ENCODE peak calls at places on chromosomes 11 and 22, in ten cellular contexts. One of them, this sample, is unnamed.

GRCh38 chr22:19818264-19819208 is 36.1 kb downstream of the GNB1L start:
- DNase-seq in AG04450: no peak
- DNase-seq in foreskin fibroblast: no peak
- DNase-seq in psoas muscle: no peak
- DNase-seq in left ventricle myocardium inferior: no peak
- DNase-seq in GM10248: no peak
- DNase-seq in kidney epithelial cell: no peak
- DNase-seq in type B pancreatic cell: no peak
- DNase-seq in SK-N-SH: peak; percentile 30
- DNase-seq in endothelial cell: peak; percentile 1
- DNase-seq in this sample: no peak

GRCh38 chr11:94885133-94885532 is 88.2 kb downstream of the CWC15 start:
- DNase-seq in left ventricle myocardium inferior: no peak
- DNase-seq in type B pancreatic cell: no peak
- DNase-seq in psoas muscle: no peak
- DNase-seq in GM10248: peak; percentile 13
- DNase-seq in kidney epithelial cell: peak; percentile 68
- DNase-seq in AG04450: no peak
- DNase-seq in foreskin fibroblast: no peak
- DNase-seq in SK-N-SH: no peak
- DNase-seq in endothelial cell: no peak
- DNase-seq in this sample: peak; percentile 26

GRCh38 chr11:46659908-46660307 is 40.5 kb downstream of the ARHGAP1 start:
- DNase-seq in foreskin fibroblast: peak; percentile 67
- DNase-seq in left ventricle myocardium inferior: no peak
- DNase-seq in psoas muscle: peak; percentile 73
- DNase-seq in SK-N-SH: no peak
- DNase-seq in kidney epithelial cell: no peak
- DNase-seq in endothelial cell: no peak
- DNase-seq in type B pancreatic cell: no peak
- DNase-seq in GM10248: no peak
- DNase-seq in AG04450: peak; percentile 49
- DNase-seq in this sample: no peak

GRCh38 chr22:50185384-50186087 is at the start of gene TRABD:
- DNase-seq in GM10248: peak; percentile 95
- DNase-seq in psoas muscle: peak; percentile 95
- DNase-seq in left ventricle myocardium inferior: peak; percentile 90
- DNase-seq in endothelial cell: peak; percentile 89
- DNase-seq in AG04450: peak; percentile 56
- DNase-seq in SK-N-SH: peak; percentile 99
- DNase-seq in kidney epithelial cell: no peak
- DNase-seq in type B pancreatic cell: peak; percentile 93
- DNase-seq in foreskin fibroblast: peak; percentile 96
- DNase-seq in this sample: peak; percentile 84

GRCh38 chr11:82797595-82797971 is 63.9 kb upstream of the FAM181B start:
- DNase-seq in psoas muscle: no peak
- DNase-seq in endothelial cell: no peak
- DNase-seq in foreskin fibroblast: no peak
- DNase-seq in SK-N-SH: no peak
- DNase-seq in kidney epithelial cell: no peak
- DNase-seq in type B pancreatic cell: no peak
- DNase-seq in AG04450: no peak
- DNase-seq in left ventricle myocardium inferior: no peak
- DNase-seq in GM10248: no peak
- DNase-seq in this sample: no peak

GRCh38 chr11:88704505-88704904 is 361.3 kb downstream of the GRM5 start:
- DNase-seq in endothelial cell: no peak
- DNase-seq in SK-N-SH: no peak
- DNase-seq in AG04450: no peak
- DNase-seq in foreskin fibroblast: peak; percentile 47
- DNase-seq in GM10248: no peak
- DNase-seq in type B pancreatic cell: no peak
- DNase-seq in psoas muscle: no peak
- DNase-seq in kidney epithelial cell: peak; percentile 1
- DNase-seq in left ventricle myocardium inferior: no peak
- DNase-seq in this sample: no peak

GRCh38 chr11:46180741-46181140 is 59.5 kb upstream of the PHF21A start:
- DNase-seq in left ventricle myocardium inferior: no peak
- DNase-seq in GM10248: no peak
- DNase-seq in SK-N-SH: no peak
- DNase-seq in foreskin fibroblast: no peak
- DNase-seq in AG04450: no peak
- DNase-seq in type B pancreatic cell: no peak
- DNase-seq in psoas muscle: no peak
- DNase-seq in endothelial cell: no peak
- DNase-seq in kidney epithelial cell: no peak
- DNase-seq in this sample: no peak

GRCh38 chr11:119481667-119482400 is 58.9 kb upstream of the THY1 start:
- DNase-seq in GM10248: no peak
- DNase-seq in foreskin fibroblast: no peak
- DNase-seq in endothelial cell: no peak
- DNase-seq in AG04450: no peak
- DNase-seq in kidney epithelial cell: no peak
- DNase-seq in psoas muscle: peak; percentile 64
- DNase-seq in type B pancreatic cell: peak; percentile 63
- DNase-seq in SK-N-SH: no peak
- DNase-seq in left ventricle myocardium inferior: no peak
- DNase-seq in this sample: no peak

GRCh38 chr11:68683952-68684384 is 376 bp upstream of the GAL start:
- DNase-seq in GM10248: no peak
- DNase-seq in endothelial cell: no peak
- DNase-seq in AG04450: no peak
- DNase-seq in psoas muscle: no peak
- DNase-seq in kidney epithelial cell: no peak
- DNase-seq in foreskin fibroblast: no peak
- DNase-seq in left ventricle myocardium inferior: no peak
- DNase-seq in type B pancreatic cell: no peak
- DNase-seq in SK-N-SH: no peak
- DNase-seq in this sample: no peak

GRCh38 chr11:119488256-119488995 is 65.5 kb upstream of the THY1 start:
- DNase-seq in endothelial cell: no peak
- DNase-seq in kidney epithelial cell: no peak
- DNase-seq in psoas muscle: no peak
- DNase-seq in GM10248: no peak
- DNase-seq in type B pancreatic cell: peak; percentile 42
- DNase-seq in left ventricle myocardium inferior: no peak
- DNase-seq in AG04450: no peak
- DNase-seq in foreskin fibroblast: no peak
- DNase-seq in SK-N-SH: no peak
- DNase-seq in this sample: no peak

DNA sequence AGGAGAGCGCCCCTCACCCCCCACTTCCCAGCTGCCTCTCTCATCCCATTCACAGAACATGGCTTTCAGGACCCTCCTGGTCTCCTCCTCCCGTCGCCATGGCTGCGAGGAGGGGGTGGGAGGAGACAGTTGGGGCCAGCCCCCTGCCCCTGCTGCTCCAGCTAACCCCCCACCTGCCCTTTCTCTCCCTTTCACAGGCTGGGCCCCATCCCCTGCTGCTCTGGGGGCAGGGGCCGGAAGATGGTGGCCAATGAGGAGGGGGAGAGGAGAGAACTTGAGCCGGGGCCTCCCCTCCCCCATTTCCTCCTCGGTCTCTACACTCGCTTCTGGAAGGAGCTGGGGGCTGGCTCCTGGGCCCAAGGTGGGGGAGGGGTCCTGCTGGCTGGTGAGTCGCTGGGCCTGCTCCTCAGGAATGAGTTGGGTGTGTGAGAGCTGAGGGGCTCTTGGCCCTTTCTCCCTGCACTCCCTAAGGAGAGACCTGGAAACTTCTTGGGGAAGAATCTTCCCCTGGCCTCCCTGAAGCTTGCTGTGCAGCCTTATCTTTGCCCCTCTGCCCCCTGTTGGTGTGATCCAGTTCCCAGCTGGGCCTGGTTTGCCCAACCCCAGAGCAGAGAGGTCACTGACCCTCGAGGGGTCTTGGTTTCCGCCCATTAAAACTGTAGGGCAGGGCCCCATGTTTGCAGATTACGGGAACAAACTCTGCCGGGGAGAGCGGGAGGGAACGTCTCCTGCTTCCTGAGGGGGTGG is 10.2 kb downstream of the YPEL4 start:
- DNase-seq in GM10248: no peak
- DNase-seq in foreskin fibroblast: peak; percentile 56
- DNase-seq in left ventricle myocardium inferior: no peak
- DNase-seq in endothelial cell: peak; percentile 93
- DNase-seq in psoas muscle: no peak
- DNase-seq in AG04450: no peak
- DNase-seq in type B pancreatic cell: peak; percentile 96
- DNase-seq in SK-N-SH: peak; percentile 66
- DNase-seq in kidney epithelial cell: no peak
- DNase-seq in this sample: no peak
- TF ChIP-seq CTCF in GM10248: no peak
- TF ChIP-seq CTCF in foreskin fibroblast: no peak
- TF ChIP-seq CTCF in left ventricle myocardium inferior: no peak
- TF ChIP-seq CTCF in endothelial cell: peak; percentile 12
- TF ChIP-seq CTCF in psoas muscle: no peak
- TF ChIP-seq CTCF in AG04450: no peak
- TF ChIP-seq CTCF in type B pancreatic cell: peak; percentile 40
- TF ChIP-seq CTCF in SK-N-SH: no peak
- TF ChIP-seq CTCF in kidney epithelial cell: no peak
- TF ChIP-seq CTCF in this sample: no peak

GRCh38 chr11:106070606-106071005 is 6.5 kb downstream of the KBTBD3 start:
- DNase-seq in foreskin fibroblast: no peak
- DNase-seq in endothelial cell: no peak
- DNase-seq in type B pancreatic cell: no peak
- DNase-seq in kidney epithelial cell: no peak
- DNase-seq in left ventricle myocardium inferior: no peak
- DNase-seq in GM10248: no peak
- DNase-seq in AG04450: no peak
- DNase-seq in psoas muscle: no peak
- DNase-seq in SK-N-SH: no peak
- DNase-seq in this sample: no peak
- TF ChIP-seq CTCF in foreskin fibroblast: no peak
- TF ChIP-seq CTCF in endothelial cell: no peak
- TF ChIP-seq CTCF in type B pancreatic cell: no peak
- TF ChIP-seq CTCF in kidney epithelial cell: no peak
- TF ChIP-seq CTCF in left ventricle myocardium inferior: no peak
- TF ChIP-seq CTCF in GM10248: no peak
- TF ChIP-seq CTCF in AG04450: no peak
- TF ChIP-seq CTCF in psoas muscle: no peak
- TF ChIP-seq CTCF in SK-N-SH: no peak
- TF ChIP-seq CTCF in this sample: no peak

GRCh38 chr22:26513852-26514251 is 1.6 kb upstream of the TFIP11 start:
- DNase-seq in AG04450: no peak
- DNase-seq in kidney epithelial cell: no peak
- DNase-seq in endothelial cell: no peak
- DNase-seq in SK-N-SH: no peak
- DNase-seq in left ventricle myocardium inferior: no peak
- DNase-seq in psoas muscle: no peak
- DNase-seq in GM10248: no peak
- DNase-seq in foreskin fibroblast: peak; percentile 19
- DNase-seq in type B pancreatic cell: no peak
- DNase-seq in this sample: no peak

GRCh38 chr22:26514419-26515161 is 2.3 kb upstream of the TFIP11 start:
- DNase-seq in GM10248: no peak
- DNase-seq in SK-N-SH: no peak
- DNase-seq in endothelial cell: no peak
- DNase-seq in psoas muscle: no peak
- DNase-seq in type B pancreatic cell: no peak
- DNase-seq in kidney epithelial cell: no peak
- DNase-seq in AG04450: no peak
- DNase-seq in foreskin fibroblast: no peak
- DNase-seq in left ventricle myocardium inferior: no peak
- DNase-seq in this sample: no peak

GRCh38 chr22:26515938-26516337 is 3.7 kb upstream of the TFIP11 start:
- DNase-seq in GM10248: no peak
- DNase-seq in type B pancreatic cell: no peak
- DNase-seq in foreskin fibroblast: no peak
- DNase-seq in endothelial cell: no peak
- DNase-seq in SK-N-SH: no peak
- DNase-seq in kidney epithelial cell: no peak
- DNase-seq in AG04450: no peak
- DNase-seq in psoas muscle: no peak
- DNase-seq in left ventricle myocardium inferior: no peak
- DNase-seq in this sample: no peak

GRCh38 chr22:26508148-26508547 is 4.1 kb downstream of the TFIP11 start:
- DNase-seq in endothelial cell: no peak
- DNase-seq in AG04450: no peak
- DNase-seq in foreskin fibroblast: no peak
- DNase-seq in SK-N-SH: no peak
- DNase-seq in GM10248: no peak
- DNase-seq in psoas muscle: no peak
- DNase-seq in left ventricle myocardium inferior: no peak
- DNase-seq in type B pancreatic cell: no peak
- DNase-seq in kidney epithelial cell: no peak
- DNase-seq in this sample: no peak

DNA sequence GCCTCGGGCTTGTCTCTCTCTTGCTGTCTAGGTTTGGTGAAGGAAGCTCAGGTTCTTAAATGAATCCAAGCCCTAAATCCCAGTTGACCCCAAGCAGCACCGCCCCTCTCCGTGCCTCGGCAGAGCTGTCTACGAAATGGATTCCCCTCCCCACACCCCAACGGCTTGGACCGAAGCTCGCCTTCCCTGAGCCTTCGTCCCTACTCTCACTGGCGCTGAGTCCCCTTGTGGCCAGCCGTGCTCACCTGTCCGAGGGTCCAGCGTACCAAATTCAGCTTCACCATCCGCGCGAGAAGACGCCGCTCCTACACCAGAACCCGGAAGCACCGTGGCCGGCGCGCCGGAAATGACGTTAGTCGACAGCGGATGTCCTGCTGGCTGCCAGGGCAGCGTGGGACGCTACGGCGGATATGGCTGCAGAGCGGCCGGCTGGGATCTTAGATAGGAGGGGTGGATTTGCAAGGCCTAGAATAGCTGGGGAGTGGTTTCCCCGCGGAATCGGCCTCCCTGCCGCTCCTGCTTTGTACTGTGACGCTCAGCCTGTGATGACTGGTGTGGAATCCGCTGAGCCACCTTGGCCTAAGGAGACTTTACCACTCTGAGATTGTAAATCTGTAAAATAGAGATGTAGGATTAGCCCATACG is at the start of gene TFIP11:
- DNase-seq in type B pancreatic cell: peak; percentile 95
- DNase-seq in kidney epithelial cell: peak; percentile 70
- DNase-seq in foreskin fibroblast: peak; percentile 97
- DNase-seq in AG04450: peak; percentile 68
- DNase-seq in endothelial cell: peak; percentile 98
- DNase-seq in GM10248: peak; percentile 97
- DNase-seq in psoas muscle: peak; percentile 98
- DNase-seq in left ventricle myocardium inferior: peak; percentile 95
- DNase-seq in SK-N-SH: peak; percentile 93
- DNase-seq in this sample: peak; percentile 96
- TF ChIP-seq CTCF in type B pancreatic cell: no peak
- TF ChIP-seq CTCF in kidney epithelial cell: peak; percentile 7
- TF ChIP-seq CTCF in foreskin fibroblast: no peak
- TF ChIP-seq CTCF in AG04450: peak; percentile 12
- TF ChIP-seq CTCF in endothelial cell: peak; percentile 20
- TF ChIP-seq CTCF in GM10248: peak; percentile 10
- TF ChIP-seq CTCF in psoas muscle: no peak
- TF ChIP-seq CTCF in left ventricle myocardium inferior: no peak
- TF ChIP-seq CTCF in SK-N-SH: no peak
- TF ChIP-seq CTCF in this sample: no peak

DNA sequence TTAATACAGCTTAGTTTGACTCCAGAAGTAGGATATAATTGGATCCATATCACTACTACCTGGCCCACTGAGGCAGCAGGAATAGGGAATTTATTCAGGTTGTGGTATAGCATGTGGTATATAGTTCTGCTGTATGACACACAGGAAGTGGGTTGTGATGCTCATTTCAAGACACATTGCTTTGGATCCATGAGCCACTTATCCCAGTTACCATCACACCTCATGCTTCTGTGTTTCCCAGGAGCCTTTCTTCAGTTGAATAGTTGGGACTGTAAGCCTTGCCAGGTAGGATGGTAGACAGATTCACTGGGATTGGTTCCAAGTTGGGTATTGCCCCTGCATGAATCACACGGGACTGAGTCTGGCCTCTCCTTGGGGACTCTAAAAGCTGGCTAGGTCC is 9.9 kb upstream of the SLC37A2 start:
- DNase-seq in foreskin fibroblast: no peak
- DNase-seq in endothelial cell: no peak
- DNase-seq in left ventricle myocardium inferior: no peak
- DNase-seq in kidney epithelial cell: no peak
- DNase-seq in SK-N-SH: no peak
- DNase-seq in AG04450: no peak
- DNase-seq in GM10248: no peak
- DNase-seq in psoas muscle: no peak
- DNase-seq in type B pancreatic cell: no peak
- DNase-seq in this sample: no peak
- TF ChIP-seq CTCF in foreskin fibroblast: no peak
- TF ChIP-seq CTCF in endothelial cell: no peak
- TF ChIP-seq CTCF in left ventricle myocardium inferior: no peak
- TF ChIP-seq CTCF in kidney epithelial cell: no peak
- TF ChIP-seq CTCF in SK-N-SH: no peak
- TF ChIP-seq CTCF in AG04450: no peak
- TF ChIP-seq CTCF in GM10248: no peak
- TF ChIP-seq CTCF in psoas muscle: no peak
- TF ChIP-seq CTCF in type B pancreatic cell: no peak
- TF ChIP-seq CTCF in this sample: no peak